ENCODE peak calls at places on chromosomes 4 and X, in seven cellular contexts. M is SW480; I is EH; U is tibial artery; W is stimulated activated CD4-positive, alpha-beta T cell treated with anti-CD3 and anti-CD28 coated beads, Interleukin-12 subunit alpha, Interleukin-12 subunit beta, amount 100 ng/mL, for 48 hours; J is naive thymus-derived CD4-positive, alpha-beta T cell; A is T-helper 9 cell. L is an unnamed sample.

GRCh38 chrX:150635952-150636351 is 57.2 kb upstream of the MTMR1 start:
- DNase-seq in M (peak), I (peak), U (no peak), W (no peak), J (no peak), A (no peak), L (no peak)

GRCh38 chr4:159926871-159927270 is 824.0 kb downstream of the RAPGEF2 start:
- DNase-seq in M (no peak), I (no peak), U (no peak), W (no peak), J (no peak), A (no peak), L (no peak)

GRCh38 chrX:70174754-70175153 is 2.5 kb upstream of the DGAT2L6 start:
- DNase-seq in M (no peak), I (peak), U (no peak), W (no peak), J (no peak), A (no peak), L (no peak)

GRCh38 chr4:158004101-158004500 is 168.7 kb downstream of the GASK1B start:
- DNase-seq in M (no peak), I (no peak), U (no peak), W (no peak), J (no peak), A (no peak), L (no peak)

GRCh38 chrX:135521405-135522131 is 1.1 kb downstream of the INTS6L start:
- DNase-seq in M (peak), I (peak), U (peak), W (peak), J (peak), A (peak), L (peak)

GRCh38 chr4:143743591-143743990 is 43.1 kb upstream of the FREM3 start:
- DNase-seq in M (no peak), I (peak), U (no peak), W (no peak), J (no peak), A (no peak), L (no peak)

GRCh38 chr4:186581421-186581820 is 26.1 kb upstream of the MTNR1A start:
- DNase-seq in M (no peak), I (no peak), U (no peak), W (no peak), J (no peak), A (no peak), L (no peak)

GRCh38 chr4:42277291-42277690 is 120.0 kb upstream of the SHISA3 start:
- DNase-seq in M (no peak), I (no peak), U (no peak), W (no peak), J (no peak), A (no peak), L (no peak)

GRCh38 chr4:55854132-55854531 is 684 bp downstream of the EXOC1 start:
- DNase-seq in M (no peak), I (peak), U (no peak), W (no peak), J (no peak), A (no peak), L (peak)

GRCh38 chrX:113297456-113297855 is 456.8 kb upstream of the AMOT start:
- DNase-seq in M (no peak), I (no peak), U (no peak), W (no peak), J (no peak), A (no peak), L (no peak)

GRCh38 chrX:42778096-42778495 is at the start of gene PPP1R2C:
- DNase-seq in M (no peak), I (no peak), U (no peak), W (peak), J (no peak), A (peak), L (no peak)

GRCh38 chr4:183256343-183256742 is 63.7 kb downstream of the CLDN22 start:
- DNase-seq in M (no peak), I (no peak), U (no peak), W (no peak), J (no peak), A (no peak), L (no peak)

GRCh38 chr4:120692964-120693363 is 229.6 kb downstream of the PRDM5 start:
- DNase-seq in M (peak), I (peak), U (no peak), W (no peak), J (no peak), A (no peak), L (no peak)

GRCh38 chrX:70436380-70436779 is 8.3 kb upstream of the DLG3 start:
- DNase-seq in M (no peak), I (no peak), U (no peak), W (no peak), J (no peak), A (no peak), L (peak)

GRCh38 chrX:20988118-20988517 is 386.1 kb upstream of the CNKSR2 start:
- DNase-seq in M (peak), I (no peak), U (no peak), W (no peak), J (no peak), A (no peak), L (peak)

GRCh38 chrX:153646620-153647373 is at the start of gene DUSP9:
- DNase-seq in M (peak), I (peak), U (no peak), W (no peak), J (no peak), A (no peak), L (peak)

GRCh38 chrX:133634416-133634815 is 219.1 kb upstream of the GPC4 start:
- DNase-seq in M (no peak), I (no peak), U (no peak), W (no peak), J (no peak), A (no peak), L (no peak)

GRCh38 chrX:153343674-153344073 is 9.7 kb downstream of the ZNF275 start:
- DNase-seq in M (no peak), I (no peak), U (no peak), W (no peak), J (no peak), A (no peak), L (no peak)

L was measured in KBM-7.